ENCODE peak calls at places on chromosomes 5 and 9, in seven cellular contexts. O is breast epithelium, R is ovary, Q is cardiac muscle cell, N is AG04449, A is neural progenitor cell, B is SK-N-SH. D is an unnamed sample.

GRCh38 chr5:113336975-113337374 is 97.8 kb downstream of the TSSK1B start:
- DNase-seq in O (no peak), Q (peak), R (no peak), N (no peak), B (peak), A (peak), D (peak)

GRCh38 chr9:12403721-12404120 is 289.5 kb upstream of the TYRP1 start:
- DNase-seq in R (no peak), N (no peak), O (no peak), Q (no peak), B (no peak), A (no peak), D (no peak)

GRCh38 chr9:135295556-135296300 is 183.9 kb upstream of the PPP1R26 start:
- DNase-seq in N (no peak), O (no peak), R (no peak), Q (no peak), B (no peak), A (no peak), D (no peak)

GRCh38 chr9:78054180-78054579 is 22.6 kb upstream of the GNAQ start:
- DNase-seq in O (no peak), A (no peak), Q (no peak), B (no peak), N (no peak), R (no peak), D (no peak)

GRCh38 chr5:170749911-170750431 is 33.6 kb upstream of the GABRP start:
- DNase-seq in A (no peak), B (no peak), N (no peak), O (peak), R (no peak), Q (no peak), D (no peak)

GRCh38 chr5:89300426-89300970 is 417.5 kb upstream of the MEF2C start:
- DNase-seq in A (no peak), B (no peak), N (no peak), O (no peak), Q (no peak), R (no peak), D (no peak)

GRCh38 chr5:27830551-27830950 is 792.2 kb upstream of the CDH9 start:
- DNase-seq in Q (peak), A (no peak), R (no peak), B (no peak), O (no peak), N (no peak), D (peak)

GRCh38 chr5:142003266-142003800 is 9.5 kb downstream of the GNPDA1 start:
- DNase-seq in A (no peak), R (no peak), O (no peak), Q (no peak), B (no peak), N (no peak), D (no peak)

GRCh38 chr5:116441223-116441622 is 133.4 kb downstream of the SEMA6A start:
- DNase-seq in A (peak), Q (no peak), O (no peak), R (no peak), B (no peak), N (no peak), D (no peak)

GRCh38 chr9:110081395-110081794 is 126.6 kb downstream of the C9orf152 start:
- DNase-seq in N (no peak), Q (peak), B (no peak), A (no peak), O (no peak), R (no peak), D (peak)

GRCh38 chr5:171946382-171946781 is 60.1 kb downstream of the FBXW11 start:
- DNase-seq in Q (no peak), O (no peak), R (no peak), B (no peak), N (no peak), A (no peak), D (no peak)

GRCh38 chr5:82413302-82414042 is 135.3 kb upstream of the RPS23 start:
- DNase-seq in Q (peak), R (no peak), B (no peak), N (peak), A (no peak), O (no peak), D (peak)

GRCh38 chr9:135671591-135672041 is 8.5 kb downstream of the LCN9 start:
- DNase-seq in O (no peak), R (no peak), A (peak), B (peak), N (no peak), Q (no peak), D (no peak)

GRCh38 chr5:170388818-170389217 is 349 bp downstream of the KCNMB1 start:
- DNase-seq in B (no peak), Q (no peak), O (no peak), R (no peak), N (no peak), A (no peak), D (no peak)

GRCh38 chr5:3375586-3376311 is 219.9 kb upstream of the IRX1 start:
- DNase-seq in O (no peak), R (no peak), Q (no peak), B (no peak), N (no peak), A (no peak), D (no peak)

GRCh38 chr5:129356846-129357245 is 103.3 kb upstream of the ADAMTS19 start:
- DNase-seq in A (no peak), N (no peak), Q (no peak), B (no peak), O (no peak), R (no peak), D (no peak)

GRCh38 chr5:8340261-8340660 is 471.3 kb downstream of the MTRR start:
- DNase-seq in O (no peak), N (no peak), R (no peak), Q (peak), A (no peak), B (no peak), D (no peak)

GRCh38 chr5:8341416-8341815 is 472.5 kb downstream of the MTRR start:
- DNase-seq in Q (peak), B (no peak), A (no peak), N (no peak), R (no peak), O (no peak), D (no peak)

DNA sequence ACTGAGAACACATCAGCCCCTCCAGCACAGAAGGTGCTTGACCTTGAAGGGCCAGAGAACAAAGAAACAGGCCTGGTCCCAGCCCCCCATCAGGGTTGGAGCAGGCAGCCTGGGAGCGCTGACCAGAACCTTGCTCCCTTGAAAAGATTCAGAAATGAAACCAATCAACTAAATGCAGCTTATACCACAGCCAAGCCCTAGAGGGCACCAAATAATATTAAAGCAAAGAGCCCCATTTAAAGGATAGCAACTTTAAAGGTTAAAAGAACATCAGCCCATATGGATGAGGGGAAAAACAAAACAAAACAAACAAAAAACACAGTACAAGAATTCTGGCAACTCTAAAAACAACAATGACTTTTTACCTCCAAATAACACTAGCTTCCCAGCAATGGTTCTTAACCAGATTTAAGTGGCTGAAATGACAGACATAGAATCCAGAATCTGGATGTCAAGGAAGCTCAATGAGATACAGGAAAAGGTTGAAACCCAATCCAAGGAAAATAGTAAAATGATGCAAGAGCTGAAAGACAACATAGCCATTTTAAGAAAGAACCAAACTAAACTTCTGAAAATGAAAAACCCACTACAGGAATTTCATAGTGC is 471.9 kb downstream of the MTRR start:
- DNase-seq in B (peak), N (no peak), Q (peak), R (no peak), A (peak), O (no peak), D (peak)
- TF ChIP-seq CTCF in B (peak), N (peak), Q (peak), R (no peak), A (peak), O (no peak), D (peak)

GRCh38 chr9:136921307-136921706 is 23.2 kb downstream of the FBXW5 start:
- DNase-seq in Q (no peak), B (no peak), N (no peak), O (no peak), R (no peak), A (no peak), D (no peak)
- H3K4me3 ChIP-seq in Q (no peak), B (no peak), N (no peak), O (no peak), R (no peak), A (no peak), D (no peak)

GRCh38 chr5:36778336-36778735 is 98.2 kb upstream of the NIPBL start:
- DNase-seq in A (no peak), O (no peak), N (no peak), Q (no peak), R (no peak), B (no peak), D (no peak)

DNA sequence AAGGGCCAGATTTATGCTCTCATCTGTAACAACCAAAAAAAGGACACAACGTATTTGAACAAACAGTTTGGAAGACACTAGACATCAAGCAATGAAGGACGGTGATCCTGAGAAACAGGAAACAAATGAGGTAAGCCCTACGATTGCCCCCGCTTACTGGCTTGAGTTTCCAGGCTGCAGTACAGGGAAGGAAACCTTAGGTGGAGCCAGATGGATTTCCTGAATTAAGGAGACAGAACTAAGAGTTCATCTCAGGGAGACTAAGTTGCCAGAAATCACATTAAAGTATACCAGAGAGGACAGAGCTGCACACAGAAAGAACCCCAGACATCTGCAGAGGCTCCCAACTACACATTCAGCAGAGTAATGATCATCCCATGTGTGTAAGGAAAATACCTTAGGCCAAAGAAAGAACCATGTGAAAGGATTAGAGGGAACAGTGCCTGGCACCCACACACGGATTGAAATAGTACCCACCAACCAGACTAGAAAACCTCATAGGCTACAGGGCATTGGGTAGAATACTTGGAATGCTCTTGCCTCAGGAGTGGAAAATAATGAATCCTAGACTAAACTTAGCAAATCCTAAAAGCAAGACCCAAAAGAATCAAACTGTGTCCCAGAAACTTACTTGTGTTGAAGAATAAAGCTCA is 99.3 kb upstream of the NIPBL start:
- DNase-seq in N (no peak), B (peak), A (peak), R (peak), O (no peak), Q (peak), D (peak)
- TF ChIP-seq CTCF in N (peak), B (peak), A (peak), R (no peak), O (no peak), Q (peak), D (peak)

GRCh38 chr5:151141535-151141934 is 16.0 kb downstream of the ANXA6 start:
- DNase-seq in R (peak), N (no peak), Q (no peak), A (peak), B (no peak), O (peak), D (peak)

GRCh38 chr5:151142933-151143332 is 14.6 kb downstream of the ANXA6 start:
- DNase-seq in B (no peak), N (no peak), Q (no peak), A (no peak), O (no peak), R (no peak), D (no peak)

GRCh38 chr5:151139015-151139414 is 18.6 kb downstream of the ANXA6 start:
- DNase-seq in N (no peak), R (no peak), B (no peak), Q (no peak), A (no peak), O (no peak), D (no peak)

GRCh38 chr5:151139646-151140045 is 17.9 kb downstream of the ANXA6 start:
- DNase-seq in O (no peak), A (no peak), N (no peak), R (no peak), B (no peak), Q (no peak), D (no peak)

GRCh38 chr5:151140686-151141459 is 16.7 kb downstream of the ANXA6 start:
- DNase-seq in R (no peak), N (no peak), B (no peak), Q (no peak), O (no peak), A (no peak), D (no peak)
- H3K4me3 ChIP-seq in R (no peak), N (no peak), B (no peak), Q (no peak), O (no peak), A (no peak), D (no peak)

DNA sequence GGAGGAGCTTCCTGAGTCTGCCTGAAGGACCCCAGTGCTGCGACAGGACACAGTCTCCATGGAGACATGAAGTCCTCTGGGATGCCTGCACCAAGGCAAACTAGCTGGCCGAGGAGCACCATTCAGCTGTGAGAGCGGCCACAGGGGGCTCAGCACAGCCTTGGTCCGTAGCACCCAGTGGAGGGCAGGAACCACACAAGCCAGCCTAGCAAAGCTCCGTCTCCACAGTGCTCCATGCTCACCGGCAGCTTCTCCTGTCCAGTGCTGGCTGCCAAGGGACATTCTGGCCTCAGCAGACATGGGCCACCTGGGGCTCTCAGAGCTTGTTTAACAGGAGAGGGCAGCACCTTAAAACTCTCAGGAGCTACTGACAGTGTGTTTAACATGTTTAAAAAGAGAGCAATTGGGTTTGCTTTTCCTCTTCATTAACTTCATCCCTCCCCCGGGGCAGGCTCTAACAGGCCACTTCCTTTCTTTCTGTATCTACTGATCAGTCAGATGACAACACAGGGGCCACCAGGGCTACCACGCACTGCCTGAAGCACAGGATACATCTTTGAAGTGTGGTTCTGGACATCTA is 57.0 kb downstream of the SECISBP2 start:
- DNase-seq in Q (no peak), B (peak), O (no peak), R (no peak), A (no peak), N (no peak), D (no peak)
- TF ChIP-seq CTCF in Q (no peak), B (no peak), O (no peak), R (no peak), A (no peak), N (no peak), D (no peak)

DNA sequence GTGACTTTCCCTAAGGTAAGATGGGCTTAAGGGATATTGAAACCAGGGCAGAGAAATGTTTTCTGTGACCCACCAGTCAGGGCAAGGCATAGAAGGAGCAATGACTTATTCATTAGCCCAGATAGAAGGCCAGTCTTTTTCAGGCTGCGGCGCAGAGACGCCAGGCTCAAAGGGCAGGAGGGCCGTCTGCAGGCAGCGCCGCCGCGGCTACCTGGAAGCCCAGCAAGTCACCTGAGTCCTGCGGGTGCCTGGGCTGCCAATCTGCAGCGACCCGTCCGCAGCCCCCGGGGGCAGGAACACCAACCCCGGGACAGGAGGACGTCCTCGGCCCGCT is 322 bp upstream of the SH3GL2 start:
- DNase-seq in A (no peak), O (no peak), B (no peak), R (no peak), N (no peak), Q (no peak), D (no peak)
- H3K4me3 ChIP-seq in A (peak), O (peak), B (peak), R (peak), N (peak), Q (peak), D (peak)

DNA sequence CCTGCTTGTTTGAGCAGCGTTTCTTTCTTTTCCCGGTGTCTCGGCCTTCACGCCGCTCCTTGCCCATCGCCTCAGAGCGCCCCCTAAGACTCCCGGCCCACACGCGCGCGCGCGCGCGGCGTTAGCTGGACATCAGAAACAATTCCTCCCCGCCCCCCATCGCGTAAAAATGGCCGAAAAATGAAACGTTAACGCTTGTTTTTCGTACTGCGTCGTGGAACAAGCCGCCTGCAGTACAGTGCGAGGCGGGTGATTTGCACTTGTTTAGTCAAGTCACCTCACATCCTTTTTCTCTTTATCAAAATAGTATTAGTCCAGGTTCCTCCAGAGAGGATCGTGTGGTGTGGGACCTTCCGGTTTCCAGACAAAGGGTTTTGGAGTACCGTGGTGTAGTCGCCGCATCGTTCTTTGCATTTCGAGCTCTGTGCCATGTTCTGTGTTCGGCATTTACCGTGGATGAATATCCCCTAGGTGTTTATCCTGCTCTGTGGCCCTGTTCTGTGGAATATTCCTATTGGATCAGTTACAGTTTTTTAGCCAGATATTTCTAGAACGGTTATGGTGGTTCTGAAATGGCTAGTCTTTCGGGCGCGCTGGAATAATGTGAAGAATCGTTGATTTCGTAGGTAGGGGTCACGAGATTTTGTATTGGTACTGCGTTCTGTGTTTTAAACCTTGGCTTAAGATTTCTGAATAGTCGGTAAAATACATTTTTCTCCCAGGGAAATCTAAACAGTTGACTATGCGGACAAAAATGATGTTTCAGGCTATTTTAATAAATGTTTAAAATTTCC is 1.0 kb downstream of the MATR3 start:
- DNase-seq in A (peak), B (peak), N (no peak), Q (peak), R (peak), O (peak), D (peak)
- TF ChIP-seq CTCF in A (peak), B (peak), N (peak), Q (peak), R (no peak), O (no peak), D (peak)

GRCh38 chr5:168596927-168597326 is 17.8 kb upstream of the PANK3 start:
- DNase-seq in B (no peak), R (no peak), N (no peak), A (no peak), O (no peak), Q (no peak), D (no peak)

GRCh38 chr5:168587987-168588386 is 8.8 kb upstream of the PANK3 start:
- DNase-seq in O (no peak), B (no peak), R (no peak), Q (no peak), A (no peak), N (no peak), D (no peak)

GRCh38 chr5:168590666-168591065 is 11.5 kb upstream of the PANK3 start:
- DNase-seq in A (no peak), N (no peak), B (no peak), R (no peak), Q (no peak), O (no peak), D (no peak)

GRCh38 chr5:168592014-168592368 is 12.8 kb upstream of the PANK3 start:
- DNase-seq in R (no peak), N (peak), A (no peak), O (peak), Q (peak), B (no peak), D (peak)

GRCh38 chr5:168591302-168592013 is 12.3 kb upstream of the PANK3 start:
- DNase-seq in O (no peak), A (no peak), N (no peak), B (no peak), R (no peak), Q (no peak), D (no peak)
- H3K4me3 ChIP-seq in O (no peak), A (no peak), N (no peak), B (no peak), R (no peak), Q (no peak), D (no peak)

GRCh38 chr5:84881737-84882136 is 497.1 kb upstream of the EDIL3 start:
- DNase-seq in R (no peak), N (no peak), A (no peak), O (no peak), Q (no peak), B (no peak), D (no peak)

GRCh38 chr5:84885479-84886258 is 501.0 kb upstream of the EDIL3 start:
- DNase-seq in B (no peak), A (no peak), N (peak), O (no peak), R (no peak), Q (peak), D (peak)
- TF ChIP-seq CTCF in B (no peak), A (no peak), N (no peak), O (no peak), R (no peak), Q (no peak), D (no peak)